ENCODE peak calls at places on chromosome 13, in ten cellular contexts. D is colonic mucosa, L is GM12878, V is heart left ventricle, R is fibroblast of pulmonary artery, Z is Peyer's patch, H is Panc1, T is stomach, U is AG09309, K is choroid plexus epithelial cell. O is an unnamed sample.

GRCh38 chr13:48644951-48645350 is 8.8 kb upstream of the CYSLTR2 start:
- DNase-seq in D (no peak), L (no peak), V (no peak), R (no peak), Z (no peak), H (no peak), T (no peak), U (no peak), K (no peak), O (no peak)

GRCh38 chr13:48600374-48601364 is 53.1 kb upstream of the CYSLTR2 start:
- DNase-seq in D (no peak), L (no peak), V (no peak), R (peak), Z (no peak), H (no peak), T (no peak), U (no peak), K (peak), O (peak)

GRCh38 chr13:30934381-30934780 is 1.9 kb downstream of the TEX26 start:
- DNase-seq in D (no peak), L (no peak), V (no peak), R (no peak), Z (no peak), H (no peak), T (no peak), U (no peak), K (peak), O (no peak)

GRCh38 chr13:78603240-78603947 is at the start of gene POU4F1:
- DNase-seq in D (peak), L (peak), V (no peak), R (peak), Z (peak), H (no peak), T (no peak), U (no peak), K (no peak), O (no peak)

GRCh38 chr13:113083402-113084061 is 22.1 kb upstream of the F7 start:
- DNase-seq in D (no peak), L (no peak), V (peak), R (peak), Z (no peak), H (peak), T (no peak), U (no peak), K (no peak), O (no peak)

GRCh38 chr13:43072394-43072793 is 49.0 kb downstream of the DNAJC15 start:
- DNase-seq in D (no peak), L (no peak), V (peak), R (peak), Z (no peak), H (no peak), T (no peak), U (no peak), K (peak), O (no peak)

GRCh38 chr13:57045816-57046691 is 94.7 kb upstream of the PRR20A start:
- DNase-seq in D (no peak), L (no peak), V (no peak), R (peak), Z (no peak), H (no peak), T (no peak), U (no peak), K (no peak), O (no peak)

GRCh38 chr13:48994731-48995130 is 19.0 kb downstream of the FNDC3A start:
- DNase-seq in D (no peak), L (no peak), V (no peak), R (peak), Z (no peak), H (no peak), T (no peak), U (no peak), K (peak), O (peak)

GRCh38 chr13:44439615-44440014 is 66.0 kb downstream of the SERP2 start:
- DNase-seq in D (no peak), L (no peak), V (no peak), R (no peak), Z (no peak), H (no peak), T (no peak), U (no peak), K (no peak), O (no peak)

GRCh38 chr13:20565120-20565736 is 1.7 kb upstream of the IFT88 start:
- DNase-seq in D (no peak), L (no peak), V (no peak), R (no peak), Z (no peak), H (no peak), T (no peak), U (no peak), K (no peak), O (no peak)

GRCh38 chr13:45681101-45681500 is 21.0 kb upstream of the CBY2 start:
- DNase-seq in D (no peak), L (no peak), V (no peak), R (no peak), Z (no peak), H (no peak), T (no peak), U (no peak), K (no peak), O (peak)

GRCh38 chr13:66915596-66916185 is 314.4 kb downstream of the PCDH9 start:
- DNase-seq in D (no peak), L (no peak), V (no peak), R (peak), Z (no peak), H (no peak), T (no peak), U (no peak), K (peak), O (peak)

GRCh38 chr13:49066856-49067255 is 91.1 kb downstream of the FNDC3A start:
- DNase-seq in D (no peak), L (no peak), V (no peak), R (no peak), Z (no peak), H (no peak), T (no peak), U (no peak), K (no peak), O (no peak)

GRCh38 chr13:108676620-108677019 is 47.2 kb downstream of the MYO16 start:
- DNase-seq in D (no peak), L (no peak), V (no peak), R (no peak), Z (no peak), H (no peak), T (no peak), U (no peak), K (no peak), O (no peak)

GRCh38 chr13:21674271-21675009 is 3.6 kb downstream of the FGF9 start:
- DNase-seq in D (peak), L (no peak), V (peak), R (no peak), Z (peak), H (no peak), T (no peak), U (no peak), K (no peak), O (no peak)

GRCh38 chr13:29771247-29771646 is 79.2 kb downstream of the UBL3 start:
- DNase-seq in D (no peak), L (no peak), V (no peak), R (peak), Z (no peak), H (no peak), T (no peak), U (no peak), K (peak), O (peak)

GRCh38 chr13:105940882-105941281 is 594.6 kb downstream of the EFNB2 start:
- DNase-seq in D (no peak), L (no peak), V (no peak), R (no peak), Z (no peak), H (no peak), T (no peak), U (no peak), K (no peak), O (no peak)

GRCh38 chr13:22625691-22626090 is 555.1 kb upstream of the SGCG start:
- DNase-seq in D (no peak), L (no peak), V (no peak), R (no peak), Z (no peak), H (no peak), T (no peak), U (no peak), K (no peak), O (no peak)

GRCh38 chr13:32443111-32443510 is 15.2 kb upstream of the N4BP2L1 start:
- DNase-seq in D (no peak), L (peak), V (no peak), R (peak), Z (no peak), H (no peak), T (no peak), U (no peak), K (peak), O (no peak)

GRCh38 chr13:112724788-112725345 is 35.0 kb downstream of the ATP11A start:
- DNase-seq in D (no peak), L (no peak), V (no peak), R (no peak), Z (no peak), H (no peak), T (no peak), U (no peak), K (no peak), O (no peak)

GRCh38 chr13:63446329-63446728 is 2030.7 kb upstream of the PCDH20 start:
- DNase-seq in D (no peak), L (no peak), V (no peak), R (no peak), Z (no peak), H (no peak), T (no peak), U (no peak), K (no peak), O (no peak)

GRCh38 chr13:36872621-36873020 is 47.4 kb downstream of the SMAD9 start:
- DNase-seq in D (peak), L (no peak), V (peak), R (no peak), Z (no peak), H (no peak), T (no peak), U (no peak), K (no peak), O (no peak)

DNA sequence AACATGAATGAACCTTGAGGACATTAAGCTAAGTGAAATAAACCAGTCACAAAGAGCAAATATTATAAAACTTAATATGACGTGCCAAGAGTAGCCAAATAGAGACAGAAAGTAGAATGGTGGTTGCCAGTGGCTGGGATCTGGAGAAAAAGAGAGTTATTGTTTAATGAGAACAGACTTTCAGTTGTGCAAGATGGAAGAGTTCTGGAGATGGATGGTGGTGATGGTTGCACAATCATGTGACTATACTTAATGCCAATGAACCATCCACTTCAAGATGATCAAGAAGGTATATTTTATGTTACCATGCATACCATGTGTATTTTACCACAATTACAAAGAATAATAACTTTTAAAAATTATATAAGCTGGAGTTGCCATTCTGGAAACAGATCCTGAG is 65.7 kb upstream of the MTIF3 start:
- DNase-seq in D (no peak), L (no peak), V (no peak), R (no peak), Z (no peak), H (no peak), T (no peak), U (no peak), K (no peak), O (no peak)
- H3K4me3 ChIP-seq in D (no peak), L (no peak), V (no peak), R (no peak), Z (no peak), H (no peak), T (no peak), U (no peak), K (no peak), O (no peak)

GRCh38 chr13:26133286-26133685 is 81.5 kb upstream of the SHISA2 start:
- DNase-seq in D (no peak), L (no peak), V (no peak), R (peak), Z (no peak), H (no peak), T (no peak), U (no peak), K (no peak), O (no peak)

GRCh38 chr13:26128676-26129075 is 76.9 kb upstream of the SHISA2 start:
- DNase-seq in D (no peak), L (no peak), V (no peak), R (no peak), Z (no peak), H (no peak), T (no peak), U (no peak), K (no peak), O (no peak)

GRCh38 chr13:26133851-26134250 is 82.0 kb upstream of the SHISA2 start:
- DNase-seq in D (no peak), L (no peak), V (no peak), R (peak), Z (no peak), H (no peak), T (no peak), U (no peak), K (no peak), O (no peak)

DNA sequence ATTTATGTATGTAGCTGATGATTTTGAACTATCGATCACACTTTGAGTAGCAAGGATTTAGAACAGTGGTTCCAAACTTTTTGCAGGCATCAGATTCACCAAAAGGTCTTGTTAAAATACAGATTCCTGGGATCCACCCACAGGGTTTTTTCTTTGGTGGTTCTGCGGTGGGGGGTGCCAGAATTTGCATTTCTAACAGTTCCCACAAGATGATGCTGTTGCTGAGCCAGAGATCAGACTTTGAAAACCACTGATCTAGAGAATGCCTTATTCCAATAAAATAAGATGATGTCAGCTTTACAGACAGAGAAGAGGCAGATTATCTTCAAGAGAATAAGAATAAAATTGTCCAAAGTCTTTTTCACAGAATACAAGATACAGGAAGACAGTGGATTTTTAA is 80.9 kb upstream of the SHISA2 start:
- DNase-seq in D (no peak), L (no peak), V (no peak), R (peak), Z (no peak), H (no peak), T (no peak), U (no peak), K (peak), O (no peak)
- TF ChIP-seq CTCF in D (no peak), L (peak), V (peak), R (peak), Z (no peak), H (peak), T (no peak), U (peak), K (peak), O (peak)

GRCh38 chr13:40438999-40439797 is 227.2 kb downstream of the FOXO1 start:
- DNase-seq in D (no peak), L (no peak), V (no peak), R (peak), Z (no peak), H (no peak), T (no peak), U (no peak), K (peak), O (peak)
- H3K4me3 ChIP-seq in D (no peak), L (no peak), V (peak), R (no peak), Z (no peak), H (peak), T (no peak), U (no peak), K (no peak), O (no peak)

GRCh38 chr13:41599619-41600018 is 142.3 kb downstream of the RGCC start:
- DNase-seq in D (no peak), L (no peak), V (no peak), R (no peak), Z (no peak), H (no peak), T (no peak), U (no peak), K (no peak), O (peak)
- TF ChIP-seq CTCF in D (no peak), L (no peak), V (no peak), R (no peak), Z (no peak), H (no peak), T (no peak), U (no peak), K (no peak), O (no peak)

DNA sequence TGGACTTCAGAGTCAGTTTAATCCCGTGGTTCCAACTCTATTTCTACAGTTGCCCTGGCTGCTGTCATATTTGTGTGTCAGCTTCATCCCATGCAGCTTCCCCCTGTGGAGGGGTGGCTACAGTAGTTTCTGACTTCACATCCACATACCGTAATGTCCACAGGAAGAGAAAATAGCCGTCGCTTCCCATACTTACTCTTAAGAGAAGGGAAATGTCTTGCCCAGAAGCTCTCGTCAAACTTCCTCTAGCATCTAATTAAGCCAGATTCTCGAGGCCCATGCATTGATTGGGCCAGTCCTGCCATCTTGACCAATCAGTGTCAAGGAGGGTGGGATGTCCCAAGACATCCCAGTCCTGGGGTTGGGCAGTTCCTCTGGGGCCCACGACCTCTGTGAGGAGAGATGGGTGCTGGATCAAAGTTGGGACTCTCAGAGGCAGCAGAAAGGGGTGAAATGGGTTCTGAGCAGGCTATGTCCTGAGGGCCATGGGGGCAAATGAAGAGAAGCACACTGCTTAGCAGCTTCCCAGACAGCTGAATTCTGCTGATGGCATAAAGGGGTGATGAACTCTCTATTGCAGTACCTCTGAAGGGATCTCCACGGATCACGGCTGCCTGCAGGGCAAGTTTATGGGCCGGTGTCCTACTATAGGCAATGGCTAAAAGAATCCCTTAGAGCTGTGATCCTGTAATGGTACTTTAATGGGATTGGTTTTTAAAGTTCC is 286.9 kb downstream of the COG6 start:
- DNase-seq in D (no peak), L (no peak), V (no peak), R (no peak), Z (no peak), H (no peak), T (no peak), U (no peak), K (no peak), O (no peak)
- H3K4me3 ChIP-seq in D (no peak), L (no peak), V (no peak), R (no peak), Z (no peak), H (no peak), T (no peak), U (no peak), K (no peak), O (no peak)

GRCh38 chr13:98541701-98542203 is 35.2 kb downstream of the STK24 start:
- DNase-seq in D (no peak), L (no peak), V (no peak), R (no peak), Z (no peak), H (no peak), T (no peak), U (no peak), K (no peak), O (no peak)
- TF ChIP-seq CTCF in D (no peak), L (no peak), V (no peak), R (no peak), Z (peak), H (no peak), T (no peak), U (no peak), K (no peak), O (no peak)